ENCODE peak calls at places on chromosomes 13 and 19, in eight cellular contexts. One of them, this sample, is unnamed.

GRCh38 chr19:3784607-3785463 is 1.3 kb downstream of the MATK start:
- DNase-seq in AG20443: peak
- DNase-seq in stimulated activated CD8-positive, alpha-beta memory T cell treated with anti-CD3 and anti-CD28 coated beads, Interleukin-15, amount 100 ng/mL, for 4 hours: no peak
- DNase-seq in GM12878: no peak
- DNase-seq in activated T-cell treated with anti-CD3 and anti-CD28 coated beads, Interleukin-2, amount 50 U/mL, for 48 hours: no peak
- DNase-seq in stimulated activated CD4-positive, alpha-beta T cell treated with anti-CD3 and anti-CD28 coated beads, Interleukin-1b, Interleukin-23, amount 100 ng/mL, for 4 hours: no peak
- DNase-seq in Calu3: no peak
- DNase-seq in iris pigment epithelial cell: no peak
- DNase-seq in this sample: no peak

GRCh38 chr19:1987197-1988187 is 28.0 kb downstream of the BTBD2 start:
- DNase-seq in stimulated activated CD8-positive, alpha-beta memory T cell treated with anti-CD3 and anti-CD28 coated beads, Interleukin-15, amount 100 ng/mL, for 4 hours: no peak
- DNase-seq in activated T-cell treated with anti-CD3 and anti-CD28 coated beads, Interleukin-2, amount 50 U/mL, for 48 hours: no peak
- DNase-seq in AG20443: no peak
- DNase-seq in stimulated activated CD4-positive, alpha-beta T cell treated with anti-CD3 and anti-CD28 coated beads, Interleukin-1b, Interleukin-23, amount 100 ng/mL, for 4 hours: no peak
- DNase-seq in iris pigment epithelial cell: no peak
- DNase-seq in Calu3: no peak
- DNase-seq in GM12878: no peak
- DNase-seq in this sample: no peak

GRCh38 chr19:17616961-17617806 is 61.7 kb downstream of the COLGALT1 start:
- DNase-seq in iris pigment epithelial cell: peak
- DNase-seq in AG20443: peak
- DNase-seq in stimulated activated CD4-positive, alpha-beta T cell treated with anti-CD3 and anti-CD28 coated beads, Interleukin-1b, Interleukin-23, amount 100 ng/mL, for 4 hours: no peak
- DNase-seq in Calu3: peak
- DNase-seq in stimulated activated CD8-positive, alpha-beta memory T cell treated with anti-CD3 and anti-CD28 coated beads, Interleukin-15, amount 100 ng/mL, for 4 hours: no peak
- DNase-seq in activated T-cell treated with anti-CD3 and anti-CD28 coated beads, Interleukin-2, amount 50 U/mL, for 48 hours: no peak
- DNase-seq in GM12878: no peak
- DNase-seq in this sample: no peak

GRCh38 chr13:113411216-113412023 is 41.9 kb downstream of the ADPRHL1 start:
- DNase-seq in stimulated activated CD4-positive, alpha-beta T cell treated with anti-CD3 and anti-CD28 coated beads, Interleukin-1b, Interleukin-23, amount 100 ng/mL, for 4 hours: no peak
- DNase-seq in iris pigment epithelial cell: peak
- DNase-seq in GM12878: no peak
- DNase-seq in stimulated activated CD8-positive, alpha-beta memory T cell treated with anti-CD3 and anti-CD28 coated beads, Interleukin-15, amount 100 ng/mL, for 4 hours: no peak
- DNase-seq in AG20443: peak
- DNase-seq in activated T-cell treated with anti-CD3 and anti-CD28 coated beads, Interleukin-2, amount 50 U/mL, for 48 hours: no peak
- DNase-seq in Calu3: no peak
- DNase-seq in this sample: no peak

GRCh38 chr13:31105020-31105800 is 56.5 kb downstream of the HSPH1 start:
- DNase-seq in activated T-cell treated with anti-CD3 and anti-CD28 coated beads, Interleukin-2, amount 50 U/mL, for 48 hours: no peak
- DNase-seq in GM12878: no peak
- DNase-seq in AG20443: no peak
- DNase-seq in Calu3: no peak
- DNase-seq in stimulated activated CD4-positive, alpha-beta T cell treated with anti-CD3 and anti-CD28 coated beads, Interleukin-1b, Interleukin-23, amount 100 ng/mL, for 4 hours: no peak
- DNase-seq in iris pigment epithelial cell: peak
- DNase-seq in stimulated activated CD8-positive, alpha-beta memory T cell treated with anti-CD3 and anti-CD28 coated beads, Interleukin-15, amount 100 ng/mL, for 4 hours: no peak
- DNase-seq in this sample: no peak

GRCh38 chr13:27918041-27918917 is 1.5 kb upstream of the PDX1 start:
- DNase-seq in AG20443: no peak
- DNase-seq in stimulated activated CD8-positive, alpha-beta memory T cell treated with anti-CD3 and anti-CD28 coated beads, Interleukin-15, amount 100 ng/mL, for 4 hours: no peak
- DNase-seq in iris pigment epithelial cell: no peak
- DNase-seq in activated T-cell treated with anti-CD3 and anti-CD28 coated beads, Interleukin-2, amount 50 U/mL, for 48 hours: no peak
- DNase-seq in Calu3: no peak
- DNase-seq in GM12878: no peak
- DNase-seq in stimulated activated CD4-positive, alpha-beta T cell treated with anti-CD3 and anti-CD28 coated beads, Interleukin-1b, Interleukin-23, amount 100 ng/mL, for 4 hours: no peak
- DNase-seq in this sample: no peak

GRCh38 chr13:66972659-66973058 is 257.5 kb downstream of the PCDH9 start:
- DNase-seq in AG20443: no peak
- DNase-seq in activated T-cell treated with anti-CD3 and anti-CD28 coated beads, Interleukin-2, amount 50 U/mL, for 48 hours: no peak
- DNase-seq in GM12878: no peak
- DNase-seq in iris pigment epithelial cell: peak
- DNase-seq in stimulated activated CD4-positive, alpha-beta T cell treated with anti-CD3 and anti-CD28 coated beads, Interleukin-1b, Interleukin-23, amount 100 ng/mL, for 4 hours: no peak
- DNase-seq in Calu3: no peak
- DNase-seq in stimulated activated CD8-positive, alpha-beta memory T cell treated with anti-CD3 and anti-CD28 coated beads, Interleukin-15, amount 100 ng/mL, for 4 hours: no peak
- DNase-seq in this sample: no peak

GRCh38 chr19:7932276-7932929 is 6.5 kb upstream of the CTXN1 start:
- DNase-seq in stimulated activated CD4-positive, alpha-beta T cell treated with anti-CD3 and anti-CD28 coated beads, Interleukin-1b, Interleukin-23, amount 100 ng/mL, for 4 hours: no peak
- DNase-seq in activated T-cell treated with anti-CD3 and anti-CD28 coated beads, Interleukin-2, amount 50 U/mL, for 48 hours: no peak
- DNase-seq in GM12878: no peak
- DNase-seq in Calu3: no peak
- DNase-seq in iris pigment epithelial cell: no peak
- DNase-seq in AG20443: no peak
- DNase-seq in stimulated activated CD8-positive, alpha-beta memory T cell treated with anti-CD3 and anti-CD28 coated beads, Interleukin-15, amount 100 ng/mL, for 4 hours: no peak
- DNase-seq in this sample: no peak

GRCh38 chr19:33641956-33642498 is 20.3 kb downstream of the CHST8 start:
- DNase-seq in Calu3: no peak
- DNase-seq in iris pigment epithelial cell: no peak
- DNase-seq in activated T-cell treated with anti-CD3 and anti-CD28 coated beads, Interleukin-2, amount 50 U/mL, for 48 hours: no peak
- DNase-seq in GM12878: no peak
- DNase-seq in stimulated activated CD8-positive, alpha-beta memory T cell treated with anti-CD3 and anti-CD28 coated beads, Interleukin-15, amount 100 ng/mL, for 4 hours: no peak
- DNase-seq in stimulated activated CD4-positive, alpha-beta T cell treated with anti-CD3 and anti-CD28 coated beads, Interleukin-1b, Interleukin-23, amount 100 ng/mL, for 4 hours: no peak
- DNase-seq in AG20443: peak
- DNase-seq in this sample: no peak

GRCh38 chr19:42024622-42025111 is 30.6 kb upstream of the ATP1A3 start:
- DNase-seq in iris pigment epithelial cell: no peak
- DNase-seq in GM12878: no peak
- DNase-seq in AG20443: peak
- DNase-seq in stimulated activated CD4-positive, alpha-beta T cell treated with anti-CD3 and anti-CD28 coated beads, Interleukin-1b, Interleukin-23, amount 100 ng/mL, for 4 hours: no peak
- DNase-seq in Calu3: no peak
- DNase-seq in stimulated activated CD8-positive, alpha-beta memory T cell treated with anti-CD3 and anti-CD28 coated beads, Interleukin-15, amount 100 ng/mL, for 4 hours: no peak
- DNase-seq in activated T-cell treated with anti-CD3 and anti-CD28 coated beads, Interleukin-2, amount 50 U/mL, for 48 hours: no peak
- DNase-seq in this sample: peak

GRCh38 chr19:17074628-17075034 is 621 bp downstream of the HAUS8 start:
- DNase-seq in Calu3: peak
- DNase-seq in GM12878: no peak
- DNase-seq in stimulated activated CD8-positive, alpha-beta memory T cell treated with anti-CD3 and anti-CD28 coated beads, Interleukin-15, amount 100 ng/mL, for 4 hours: no peak
- DNase-seq in iris pigment epithelial cell: no peak
- DNase-seq in AG20443: no peak
- DNase-seq in activated T-cell treated with anti-CD3 and anti-CD28 coated beads, Interleukin-2, amount 50 U/mL, for 48 hours: no peak
- DNase-seq in stimulated activated CD4-positive, alpha-beta T cell treated with anti-CD3 and anti-CD28 coated beads, Interleukin-1b, Interleukin-23, amount 100 ng/mL, for 4 hours: no peak
- DNase-seq in this sample: no peak

GRCh38 chr13:27336005-27336673 is 65.5 kb downstream of the RASL11A start:
- DNase-seq in iris pigment epithelial cell: peak
- DNase-seq in stimulated activated CD4-positive, alpha-beta T cell treated with anti-CD3 and anti-CD28 coated beads, Interleukin-1b, Interleukin-23, amount 100 ng/mL, for 4 hours: no peak
- DNase-seq in AG20443: no peak
- DNase-seq in stimulated activated CD8-positive, alpha-beta memory T cell treated with anti-CD3 and anti-CD28 coated beads, Interleukin-15, amount 100 ng/mL, for 4 hours: no peak
- DNase-seq in GM12878: no peak
- DNase-seq in Calu3: no peak
- DNase-seq in activated T-cell treated with anti-CD3 and anti-CD28 coated beads, Interleukin-2, amount 50 U/mL, for 48 hours: no peak
- DNase-seq in this sample: no peak

GRCh38 chr13:22017226-22017625 is 346.4 kb downstream of the FGF9 start:
- DNase-seq in activated T-cell treated with anti-CD3 and anti-CD28 coated beads, Interleukin-2, amount 50 U/mL, for 48 hours: no peak
- DNase-seq in GM12878: peak
- DNase-seq in AG20443: no peak
- DNase-seq in stimulated activated CD4-positive, alpha-beta T cell treated with anti-CD3 and anti-CD28 coated beads, Interleukin-1b, Interleukin-23, amount 100 ng/mL, for 4 hours: no peak
- DNase-seq in Calu3: no peak
- DNase-seq in iris pigment epithelial cell: no peak
- DNase-seq in stimulated activated CD8-positive, alpha-beta memory T cell treated with anti-CD3 and anti-CD28 coated beads, Interleukin-15, amount 100 ng/mL, for 4 hours: no peak
- DNase-seq in this sample: no peak

GRCh38 chr19:8973501-8974091 is 36.6 kb downstream of the MUC16 start:
- DNase-seq in stimulated activated CD8-positive, alpha-beta memory T cell treated with anti-CD3 and anti-CD28 coated beads, Interleukin-15, amount 100 ng/mL, for 4 hours: no peak
- DNase-seq in activated T-cell treated with anti-CD3 and anti-CD28 coated beads, Interleukin-2, amount 50 U/mL, for 48 hours: no peak
- DNase-seq in AG20443: no peak
- DNase-seq in Calu3: no peak
- DNase-seq in GM12878: no peak
- DNase-seq in stimulated activated CD4-positive, alpha-beta T cell treated with anti-CD3 and anti-CD28 coated beads, Interleukin-1b, Interleukin-23, amount 100 ng/mL, for 4 hours: no peak
- DNase-seq in iris pigment epithelial cell: peak
- DNase-seq in this sample: no peak

GRCh38 chr13:67369895-67370660 is 139.9 kb upstream of the PCDH9 start:
- DNase-seq in Calu3: no peak
- DNase-seq in stimulated activated CD4-positive, alpha-beta T cell treated with anti-CD3 and anti-CD28 coated beads, Interleukin-1b, Interleukin-23, amount 100 ng/mL, for 4 hours: no peak
- DNase-seq in activated T-cell treated with anti-CD3 and anti-CD28 coated beads, Interleukin-2, amount 50 U/mL, for 48 hours: no peak
- DNase-seq in iris pigment epithelial cell: peak
- DNase-seq in stimulated activated CD8-positive, alpha-beta memory T cell treated with anti-CD3 and anti-CD28 coated beads, Interleukin-15, amount 100 ng/mL, for 4 hours: no peak
- DNase-seq in AG20443: peak
- DNase-seq in GM12878: no peak
- DNase-seq in this sample: no peak

GRCh38 chr13:45468676-45469075 is 3.9 kb downstream of the COG3 start:
- DNase-seq in GM12878: no peak
- DNase-seq in iris pigment epithelial cell: no peak
- DNase-seq in Calu3: no peak
- DNase-seq in AG20443: no peak
- DNase-seq in activated T-cell treated with anti-CD3 and anti-CD28 coated beads, Interleukin-2, amount 50 U/mL, for 48 hours: no peak
- DNase-seq in stimulated activated CD8-positive, alpha-beta memory T cell treated with anti-CD3 and anti-CD28 coated beads, Interleukin-15, amount 100 ng/mL, for 4 hours: no peak
- DNase-seq in stimulated activated CD4-positive, alpha-beta T cell treated with anti-CD3 and anti-CD28 coated beads, Interleukin-1b, Interleukin-23, amount 100 ng/mL, for 4 hours: no peak
- DNase-seq in this sample: no peak